ENCODE peak calls at places on chromosomes 6 and 20, in four cellular contexts. I, B, E and R are unnamed samples.

GRCh38 chr6:157314705-157315321 is 8.5 kb downstream of the TMEM242 start:
- DNase-seq in I (peak; percentile 48), B (peak; percentile 63), E (peak; percentile 64), R (no peak)

GRCh38 chr6:106192824-106193223 is 106.7 kb downstream of the PRDM1 start:
- DNase-seq in I (peak; percentile 38), B (peak; percentile 36), E (no peak), R (no peak)

GRCh38 chr6:11393713-11394627 is 143.6 kb upstream of the TMEM170B start:
- DNase-seq in I (no peak), B (no peak), E (no peak), R (no peak)

GRCh38 chr20:41631826-41632225 is 13.6 kb upstream of the CHD6 start:
- DNase-seq in I (peak; percentile 72), B (no peak), E (no peak), R (no peak)

GRCh38 chr6:43450699-43451131 is 4.6 kb downstream of the DLK2 start:
- DNase-seq in I (no peak), B (no peak), E (no peak), R (no peak)

GRCh38 chr20:53036992-53037391 is 64.8 kb downstream of the TSHZ2 start:
- DNase-seq in I (no peak), B (no peak), E (no peak), R (no peak)

GRCh38 chr6:155523821-155524238 is 68.2 kb upstream of the NOX3 start:
- DNase-seq in I (no peak), B (no peak), E (no peak), R (no peak)

GRCh38 chr20:6311841-6312655 is 189.2 kb upstream of the FERMT1 start:
- DNase-seq in I (no peak), B (peak; percentile 26), E (no peak), R (no peak)

GRCh38 chr20:21280496-21281016 is 22.6 kb upstream of the XRN2 start:
- DNase-seq in I (no peak), B (no peak), E (no peak), R (no peak)

GRCh38 chr20:18739785-18740184 is 73.8 kb upstream of the SCP2D1 start:
- DNase-seq in I (peak; percentile 74), B (peak; percentile 71), E (peak; percentile 59), R (peak; percentile 39)